ENCODE peak calls at places on chromosome 5, in nine cellular contexts. K is lower lobe of right lung; F is NCI-H82; C is myocyte; E is glutamatergic neuron; Q is activated CD4-positive, alpha-beta T cell treated with anti-CD3 and anti-CD28 coated beads for 1 hour; V is left ventricle myocardium superior; M is stimulated activated CD4-positive, alpha-beta T cell treated with anti-CD3 and anti-CD28 coated beads, Interleukin-12 subunit alpha, Interleukin-12 subunit beta, amount 100 ng/mL, for 4 hours; B is NCI-H748 treated with DMSO at 0.1 percent for 48 hours. Y is an unnamed sample.
A peak's percentile ranks its signal among the peaks of the same experiment; 100 is the strongest.

GRCh38 chr5:154813736-154814135 is 36.7 kb downstream of the FAXDC2 start:
- DNase-seq in E (no peak), Q (no peak), M (no peak), V (peak; percentile 37), K (no peak), F (no peak), C (no peak), B (no peak), Y (no peak)

GRCh38 chr5:158301186-158301585 is 442.2 kb upstream of the CLINT1 start:
- DNase-seq in M (no peak), K (no peak), B (no peak), Q (no peak), V (no peak), E (no peak), F (peak; percentile 13), C (no peak), Y (no peak)

GRCh38 chr5:7869474-7870136 is 657 bp downstream of the MTRR start:
- DNase-seq in M (peak; percentile 37), V (peak; percentile 35), E (no peak), K (peak; percentile 55), Q (no peak), C (no peak), F (peak; percentile 4), B (peak; percentile 22), Y (peak; percentile 23)

GRCh38 chr5:76888733-76889300 is 39.0 kb downstream of the S100Z start:
- DNase-seq in V (no peak), E (no peak), M (no peak), F (no peak), C (no peak), B (no peak), Q (no peak), K (no peak), Y (no peak)

GRCh38 chr5:462051-462481 is 19.1 kb downstream of the EXOC3 start:
- DNase-seq in V (peak; percentile 20), E (peak; percentile 3), M (no peak), Q (no peak), C (no peak), B (no peak), F (no peak), K (no peak), Y (no peak)

GRCh38 chr5:113119271-113119924 is 142.8 kb downstream of the DCP2 start:
- DNase-seq in F (no peak), C (peak; percentile 57), V (peak; percentile 84), M (no peak), K (peak; percentile 48), B (no peak), Q (no peak), E (peak; percentile 45), Y (no peak)

GRCh38 chr5:175902013-175902412 is 30.6 kb downstream of the CPLX2 start:
- DNase-seq in E (no peak), V (no peak), Q (no peak), M (no peak), C (peak; percentile 20), K (no peak), B (peak; percentile 71), F (no peak), Y (peak; percentile 60)

GRCh38 chr5:39017504-39017903 is 56.7 kb downstream of the RICTOR start:
- DNase-seq in V (no peak), C (no peak), E (no peak), F (no peak), B (no peak), K (no peak), M (no peak), Q (no peak), Y (no peak)

GRCh38 chr5:14265574-14265973 is 122.4 kb downstream of the TRIO start:
- DNase-seq in F (peak; percentile 25), K (no peak), E (no peak), Q (no peak), V (no peak), C (peak; percentile 83), M (no peak), B (no peak), Y (no peak)

GRCh38 chr5:181234455-181235306 is 9.0 kb downstream of the RACK1 start:
- DNase-seq in V (no peak), K (no peak), M (no peak), C (no peak), B (no peak), F (no peak), E (no peak), Q (no peak), Y (no peak)

GRCh38 chr5:159936686-159937329 is 20.5 kb downstream of the ADRA1B start:
- DNase-seq in K (no peak), C (no peak), V (no peak), M (no peak), B (no peak), E (no peak), Q (no peak), F (no peak), Y (no peak)

GRCh38 chr5:143593723-143594122 is 190.2 kb upstream of the NR3C1 start:
- DNase-seq in C (no peak), Q (no peak), V (no peak), E (no peak), M (no peak), F (no peak), K (no peak), B (no peak), Y (no peak)

GRCh38 chr5:9194509-9194908 is 351.4 kb downstream of the SEMA5A start:
- DNase-seq in Q (no peak), B (no peak), E (no peak), F (no peak), M (no peak), C (no peak), K (no peak), V (no peak), Y (no peak)

GRCh38 chr5:37696190-37697021 is 143.4 kb downstream of the GDNF start:
- DNase-seq in Q (no peak), V (no peak), E (no peak), B (no peak), F (no peak), M (no peak), C (peak; percentile 46), K (no peak), Y (peak; percentile 40)

GRCh38 chr5:179795863-179796833 is 2.4 kb downstream of the LTC4S start:
- DNase-seq in E (peak; percentile 87), F (peak; percentile 67), Q (peak; percentile 50), B (peak; percentile 72), K (peak; percentile 92), M (peak; percentile 72), C (peak; percentile 84), V (peak; percentile 92), Y (peak; percentile 78)

GRCh38 chr5:80516826-80517225 is 28.9 kb downstream of the FAM151B start:
- DNase-seq in F (no peak), M (no peak), V (no peak), Q (no peak), C (peak; percentile 91), E (no peak), B (no peak), K (no peak), Y (no peak)

GRCh38 chr5:107514305-107514704 is 156.4 kb downstream of the EFNA5 start:
- DNase-seq in E (no peak), C (no peak), M (no peak), V (no peak), F (no peak), K (no peak), Q (no peak), B (no peak), Y (no peak)

GRCh38 chr5:65811004-65811403 is 89.0 kb downstream of the NLN start:
- DNase-seq in E (no peak), B (no peak), F (no peak), M (no peak), Q (no peak), K (no peak), V (no peak), C (no peak), Y (no peak)

GRCh38 chr5:135064235-135064570 is 30.2 kb upstream of the PITX1 start:
- DNase-seq in M (no peak), C (no peak), K (no peak), F (no peak), E (no peak), B (no peak), V (no peak), Q (no peak), Y (no peak)